ENCODE peak calls at places on chromosomes 6 and 20, in five cellular contexts. K is EL; A is pulmonary artery endothelial cell; D is MCF 10A; P is stimulated activated CD8-positive, alpha-beta memory T cell treated with anti-CD3 and anti-CD28 coated beads, Interleukin-2, amount 100 ng/mL, for 1 hour. I is an unnamed sample.
A peak's percentile ranks its signal among the peaks of the same experiment; 100 is the strongest.

GRCh38 chr20:63134201-63134612 is 81.7 kb downstream of the YTHDF1 start:
- DNase-seq in D (no peak), K (no peak), A (no peak), P (no peak), I (no peak)

GRCh38 chr6:79570802-79571367 is 33.7 kb upstream of the LCA5 start:
- DNase-seq in A (no peak), D (peak; percentile 49), P (no peak), K (peak; percentile 42), I (no peak)

GRCh38 chr6:167858086-167858591 is 31.4 kb downstream of the AFDN start:
- DNase-seq in K (peak; percentile 36), P (no peak), D (peak; percentile 29), A (no peak), I (no peak)

GRCh38 chr6:14934011-14934410 is 311.9 kb upstream of the JARID2 start:
- DNase-seq in A (no peak), P (no peak), K (no peak), D (no peak), I (no peak)

GRCh38 chr6:114390176-114390575 is 47.4 kb upstream of the HS3ST5 start:
- DNase-seq in A (no peak), D (no peak), P (no peak), K (no peak), I (no peak)

GRCh38 chr6:1560281-1561058 is 49.2 kb upstream of the FOXC1 start:
- DNase-seq in K (no peak), D (no peak), A (no peak), P (no peak), I (peak; percentile 56)

GRCh38 chr6:55474386-55474785 is 104.6 kb downstream of the HMGCLL1 start:
- DNase-seq in K (peak; percentile 13), P (no peak), A (no peak), D (peak; percentile 2), I (peak; percentile 61)

GRCh38 chr6:170284126-170284773 is 6.6 kb downstream of the DLL1 start:
- DNase-seq in A (no peak), P (no peak), K (no peak), D (no peak), I (no peak)

GRCh38 chr6:26028753-26029569 is 58.3 kb upstream of the HFE start:
- DNase-seq in P (no peak), K (no peak), A (no peak), D (no peak), I (no peak)

GRCh38 chr6:102686461-102686860 is 1293.0 kb downstream of the GRIK2 start:
- DNase-seq in D (no peak), A (no peak), K (no peak), P (no peak), I (no peak)

GRCh38 chr6:10054662-10055061 is 360.2 kb downstream of the TFAP2A start:
- DNase-seq in K (no peak), P (no peak), A (no peak), D (no peak), I (no peak)

GRCh38 chr6:42347456-42347855 is 104.3 kb downstream of the TRERF1 start:
- DNase-seq in D (no peak), P (no peak), K (no peak), A (no peak), I (no peak)

GRCh38 chr6:168903638-168904345 is 349.9 kb downstream of the THBS2 start:
- DNase-seq in P (no peak), K (no peak), D (no peak), A (no peak), I (no peak)

GRCh38 chr6:158068156-158068892 is 86.7 kb downstream of the SYNJ2 start:
- DNase-seq in D (no peak), A (no peak), P (no peak), K (no peak), I (no peak)

GRCh38 chr6:109237082-109237985 is 142.0 kb downstream of the CEP57L1 start:
- DNase-seq in P (no peak), A (no peak), D (peak; percentile 30), K (peak; percentile 43), I (no peak)

GRCh38 chr6:88584581-88584980 is 378.8 kb downstream of the RNGTT start:
- DNase-seq in D (no peak), P (no peak), K (no peak), A (no peak), I (no peak)